ENCODE peak calls at places on chromosome 19, in six cellular contexts. G is right atrium auricular region, T is skeletal muscle cell, W is HAP-1, R is GM12892, N is thyroid gland. J is an unnamed sample.

GRCh38 chr19:48553676-48554384 is 1.9 kb downstream of the SULT2B1 start:
- DNase-seq in G (no peak), T (peak), W (peak), R (no peak), N (peak), J (peak)

GRCh38 chr19:10269333-10270179 is 1.4 kb upstream of the ICAM1 start:
- DNase-seq in G (peak), T (no peak), W (peak), R (no peak), N (peak), J (peak)

GRCh38 chr19:6378036-6378435 is 2.3 kb upstream of the PSPN start:
- DNase-seq in G (no peak), T (no peak), W (no peak), R (no peak), N (peak), J (no peak)

GRCh38 chr19:46975918-46976782 is 43.5 kb upstream of the NPAS1 start:
- DNase-seq in G (peak), T (peak), W (no peak), R (no peak), N (peak), J (peak)

GRCh38 chr19:39265321-39265916 is 2.8 kb upstream of the IFNL2 start:
- DNase-seq in G (no peak), T (no peak), W (no peak), R (no peak), N (no peak), J (no peak)

GRCh38 chr19:32172761-32173160 is 172.6 kb upstream of the ZNF507 start:
- DNase-seq in G (no peak), T (no peak), W (no peak), R (no peak), N (no peak), J (no peak)

GRCh38 chr19:47637550-47637949 is 28.6 kb downstream of the BICRA start:
- DNase-seq in G (no peak), T (peak), W (no peak), R (no peak), N (no peak), J (no peak)

GRCh38 chr19:48738557-48739399 is 1.6 kb downstream of the RASIP1 start:
- DNase-seq in G (peak), T (peak), W (peak), R (peak), N (peak), J (peak)

GRCh38 chr19:7512400-7512851 is 3.5 kb upstream of the ZNF358 start:
- DNase-seq in G (no peak), T (no peak), W (no peak), R (no peak), N (no peak), J (no peak)

GRCh38 chr19:14577885-14578427 is 4.9 kb upstream of the CLEC17A start:
- DNase-seq in G (no peak), T (no peak), W (no peak), R (no peak), N (no peak), J (peak)

GRCh38 chr19:30968210-30968609 is 381.0 kb downstream of the TSHZ3 start:
- DNase-seq in G (no peak), T (no peak), W (no peak), R (no peak), N (no peak), J (no peak)

GRCh38 chr19:4722671-4723464 is 774 bp downstream of the DPP9 start:
- DNase-seq in G (no peak), T (no peak), W (peak), R (no peak), N (peak), J (no peak)

GRCh38 chr19:45251452-45252354 is 632 bp downstream of the MARK4 start:
- DNase-seq in G (no peak), T (no peak), W (no peak), R (peak), N (peak), J (peak)

GRCh38 chr19:28898279-28898678 is 314.7 kb downstream of the UQCRFS1 start:
- DNase-seq in G (no peak), T (no peak), W (no peak), R (no peak), N (no peak), J (no peak)

GRCh38 chr19:46218160-46218559 is 11.4 kb upstream of the IGFL1 start:
- DNase-seq in G (no peak), T (no peak), W (no peak), R (no peak), N (no peak), J (no peak)

GRCh38 chr19:35000647-35001501 is 751 bp downstream of the GRAMD1A start:
- DNase-seq in G (no peak), T (peak), W (peak), R (no peak), N (peak), J (peak)

J was measured in SK-N-SH.